ENCODE peak calls at places on chromosomes 1 and 21, in eight cellular contexts. N, E, Q, J, U, K, H and W are unnamed samples. For H3K4me1 and H3K27me3, the result is how much of the 10 kb centered on the place peaks cover.

GRCh38 chr1:202014915-202015676 is 4.7 kb downstream of the ELF3 start:
- DNase-seq in N (no peak), E (no peak), Q (no peak), J (no peak), U (no peak), K (peak), H (no peak), W (no peak)

GRCh38 chr1:239112092-239112491 is 274.3 kb upstream of the CHRM3 start:
- DNase-seq in N (no peak), E (no peak), Q (no peak), J (no peak), U (no peak), K (no peak), H (no peak), W (no peak)

GRCh38 chr21:18722193-18722592 is 318.6 kb upstream of the TMPRSS15 start:
- DNase-seq in N (no peak), E (no peak), Q (no peak), J (no peak), U (no peak), K (no peak), H (no peak), W (no peak)

GRCh38 chr1:198598796-198599321 is 40.0 kb upstream of the PTPRC start:
- DNase-seq in N (no peak), E (no peak), Q (no peak), J (no peak), U (no peak), K (no peak), H (no peak), W (no peak)

GRCh38 chr21:40371329-40371728 is 475.6 kb downstream of the DSCAM start:
- DNase-seq in N (no peak), E (no peak), Q (no peak), J (no peak), U (no peak), K (no peak), H (no peak), W (no peak)

GRCh38 chr1:48917901-48918603 is 141.4 kb upstream of the BEND5 start:
- DNase-seq in N (no peak), E (no peak), Q (no peak), J (no peak), U (no peak), K (no peak), H (no peak), W (peak)

GRCh38 chr1:115317101-115318012 is 20.7 kb downstream of the NGF start:
- DNase-seq in N (peak), E (no peak), Q (no peak), J (no peak), U (no peak), K (peak), H (no peak), W (no peak)

GRCh38 chr1:21725738-21726392 is 56.7 kb upstream of the RAP1GAP start:
- DNase-seq in N (no peak), E (no peak), Q (no peak), J (no peak), U (no peak), K (no peak), H (no peak), W (no peak)

GRCh38 chr1:218224101-218224500 is 61.0 kb upstream of the RRP15 start:
- DNase-seq in N (no peak), E (no peak), Q (no peak), J (no peak), U (no peak), K (no peak), H (no peak), W (no peak)

GRCh38 chr1:58845947-58846346 is 62.1 kb upstream of the JUN start:
- DNase-seq in N (no peak), E (no peak), Q (no peak), J (no peak), U (no peak), K (no peak), H (no peak), W (no peak)

GRCh38 chr1:179137623-179138235 is 55.9 kb downstream of the TOR3A start:
- DNase-seq in N (peak), E (no peak), Q (no peak), J (no peak), U (no peak), K (no peak), H (no peak), W (no peak)

GRCh38 chr1:36247538-36247937 is 23.3 kb downstream of the THRAP3 start:
- DNase-seq in N (no peak), E (no peak), Q (no peak), J (no peak), U (no peak), K (no peak), H (no peak), W (no peak)

GRCh38 chr1:184974086-184974836 is at the start of gene NIBAN1:
- DNase-seq in N (peak), E (peak), Q (peak), J (peak), U (peak), K (peak), H (peak), W (peak)

GRCh38 chr1:165444897-165445370 is at the start of gene RXRG:
- DNase-seq in N (peak), E (no peak), Q (no peak), J (no peak), U (no peak), K (peak), H (peak), W (peak)

GRCh38 chr1:226268421-226269124 is 40.4 kb downstream of the LIN9 start:
- DNase-seq in N (peak), E (no peak), Q (no peak), J (no peak), U (no peak), K (no peak), H (no peak), W (no peak)

GRCh38 chr1:44318097-44319088 is 36.7 kb downstream of the ERI3 start:
- DNase-seq in N (peak), E (peak), Q (peak), J (peak), U (no peak), K (no peak), H (no peak), W (no peak)

GRCh38 chr1:12541274-12542137 is 76.5 kb downstream of the DHRS3 start:
- DNase-seq in N (peak), E (no peak), Q (no peak), J (no peak), U (peak), K (no peak), H (peak), W (peak)

GRCh38 chr1:174074757-174075156 is 52.6 kb upstream of the RC3H1 start:
- DNase-seq in N (peak), E (no peak), Q (no peak), J (no peak), U (no peak), K (no peak), H (no peak), W (no peak)

GRCh38 chr1:226973898-226974543 is 33.9 kb downstream of the COQ8A start:
- DNase-seq in N (peak), E (no peak), Q (no peak), J (no peak), U (peak), K (no peak), H (peak), W (no peak)

GRCh38 chr1:200610846-200611245 is 9.7 kb downstream of the KIF14 start:
- DNase-seq in N (peak), E (no peak), Q (no peak), J (no peak), U (no peak), K (no peak), H (no peak), W (no peak)

GRCh38 chr1:177796561-177796960 is 173.3 kb downstream of the SEC16B start:
- DNase-seq in N (no peak), E (no peak), Q (no peak), J (no peak), U (no peak), K (no peak), H (no peak), W (no peak)

GRCh38 chr1:161864577-161864976 is 98.5 kb downstream of the ATF6 start:
- DNase-seq in N (peak), E (no peak), Q (no peak), J (peak), U (no peak), K (no peak), H (no peak), W (no peak)

GRCh38 chr1:247212012-247212411 is 40.2 kb upstream of the ZNF124 start:
- DNase-seq in N (no peak), E (no peak), Q (no peak), J (no peak), U (no peak), K (no peak), H (no peak), W (no peak)

GRCh38 chr1:33365560-33365997 is 44.7 kb upstream of the A3GALT2 start:
- DNase-seq in N (peak), E (no peak), Q (no peak), J (no peak), U (peak), K (no peak), H (peak), W (no peak)

GRCh38 chr1:1873186-1873585 is 17.7 kb downstream of the GNB1 start:
- DNase-seq in N (no peak), E (no peak), Q (no peak), J (no peak), U (no peak), K (peak), H (peak), W (peak)

DNA sequence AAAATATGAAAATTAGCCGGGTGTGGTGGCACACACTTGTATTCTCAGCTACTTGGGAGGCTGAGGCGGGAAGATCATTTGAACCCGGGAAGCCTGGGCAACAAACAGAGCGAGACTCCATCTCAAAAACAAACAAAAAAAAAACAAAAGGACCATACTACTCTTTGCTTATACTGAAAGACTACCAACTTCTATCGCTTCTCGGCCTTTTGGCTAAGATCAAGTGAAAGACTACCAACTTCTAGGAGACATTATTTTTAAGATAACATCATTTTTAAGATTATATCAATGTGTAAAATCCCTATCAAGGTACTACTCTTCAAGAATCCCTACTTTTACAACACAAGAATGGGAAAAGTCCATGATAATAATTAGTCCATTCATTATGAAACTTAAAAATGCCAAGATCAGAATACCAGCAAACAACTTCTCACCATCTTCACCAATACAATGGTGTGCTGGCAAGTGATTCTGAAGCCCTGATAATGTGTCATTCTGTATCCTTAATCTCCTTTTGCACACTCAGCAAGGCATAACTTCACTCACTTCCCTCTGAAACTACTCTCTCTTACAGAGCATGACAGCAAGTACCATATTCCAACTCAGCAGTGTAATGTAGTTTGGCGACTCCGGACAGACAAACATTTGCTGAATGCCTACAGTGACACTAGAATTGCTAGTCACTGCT is 1.7 kb downstream of the PTP4A2 start:
- DNase-seq in N (peak), E (no peak), Q (no peak), J (no peak), U (no peak), K (no peak), H (no peak), W (no peak)
- H3K4me1 ChIP-seq in N (under half), E (half or more), Q (half or more), J (half or more), U (under half), K (half or more), H (half or more), W (under half)

DNA sequence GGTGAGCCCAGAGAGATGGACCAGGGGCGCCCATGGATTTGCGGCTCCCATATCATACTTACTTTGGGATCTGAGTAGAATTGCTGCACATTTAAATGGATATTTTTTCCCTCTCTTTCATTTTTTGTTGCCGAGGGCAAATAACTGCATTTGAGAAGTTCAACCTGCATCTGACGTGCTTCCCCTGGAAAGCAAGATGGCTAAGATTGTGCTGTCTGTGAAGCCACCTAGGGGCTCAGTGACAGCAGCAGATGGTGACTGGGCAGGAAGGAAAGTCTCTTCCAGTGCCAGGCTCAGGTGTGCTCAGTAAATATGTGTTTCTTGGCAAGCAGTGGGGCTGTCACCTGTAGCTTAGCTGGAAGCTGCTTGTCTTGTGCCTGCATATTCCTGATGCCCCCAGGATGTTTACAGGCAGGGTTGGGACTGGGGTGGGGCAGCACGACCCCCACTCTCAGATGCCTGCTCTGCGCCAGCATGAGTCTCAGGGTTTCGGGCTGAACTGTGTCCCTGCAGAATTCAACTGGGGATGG is 59.8 kb upstream of the ETV3 start:
- DNase-seq in N (no peak), E (no peak), Q (no peak), J (no peak), U (no peak), K (peak), H (no peak), W (no peak)
- H3K27me3 ChIP-seq in N (under half), E (under half), Q (under half), J (under half), U (under half), K (under half), H (half or more), W (under half)

GRCh38 chr1:209653915-209654351 is 1.7 kb upstream of the LAMB3 start:
- DNase-seq in N (no peak), E (no peak), Q (no peak), J (no peak), U (no peak), K (peak), H (no peak), W (no peak)
- H3K4me3 ChIP-seq in N (no peak), E (no peak), Q (no peak), J (no peak), U (no peak), K (no peak), H (no peak), W (no peak)

GRCh38 chr21:33302055-33302454 is 22.7 kb upstream of the IFNAR1 start:
- DNase-seq in N (no peak), E (no peak), Q (no peak), J (no peak), U (no peak), K (no peak), H (no peak), W (no peak)
- H3K4me1 ChIP-seq in N (under half), E (under half), Q (under half), J (under half), U (under half), K (under half), H (under half), W (under half)

GRCh38 chr1:37636435-37636834 is 1.7 kb upstream of the RSPO1 start:
- DNase-seq in N (no peak), E (no peak), Q (no peak), J (no peak), U (no peak), K (no peak), H (no peak), W (no peak)

GRCh38 chr1:37635309-37635902 is 714 bp upstream of the RSPO1 start:
- DNase-seq in N (no peak), E (no peak), Q (no peak), J (no peak), U (no peak), K (no peak), H (no peak), W (no peak)

GRCh38 chr1:37641059-37641458 is 6.4 kb upstream of the RSPO1 start:
- DNase-seq in N (no peak), E (no peak), Q (no peak), J (no peak), U (no peak), K (no peak), H (no peak), W (no peak)
- H3K27me3 ChIP-seq in N (under half), E (under half), Q (under half), J (under half), U (under half), K (half or more), H (half or more), W (under half)

DNA sequence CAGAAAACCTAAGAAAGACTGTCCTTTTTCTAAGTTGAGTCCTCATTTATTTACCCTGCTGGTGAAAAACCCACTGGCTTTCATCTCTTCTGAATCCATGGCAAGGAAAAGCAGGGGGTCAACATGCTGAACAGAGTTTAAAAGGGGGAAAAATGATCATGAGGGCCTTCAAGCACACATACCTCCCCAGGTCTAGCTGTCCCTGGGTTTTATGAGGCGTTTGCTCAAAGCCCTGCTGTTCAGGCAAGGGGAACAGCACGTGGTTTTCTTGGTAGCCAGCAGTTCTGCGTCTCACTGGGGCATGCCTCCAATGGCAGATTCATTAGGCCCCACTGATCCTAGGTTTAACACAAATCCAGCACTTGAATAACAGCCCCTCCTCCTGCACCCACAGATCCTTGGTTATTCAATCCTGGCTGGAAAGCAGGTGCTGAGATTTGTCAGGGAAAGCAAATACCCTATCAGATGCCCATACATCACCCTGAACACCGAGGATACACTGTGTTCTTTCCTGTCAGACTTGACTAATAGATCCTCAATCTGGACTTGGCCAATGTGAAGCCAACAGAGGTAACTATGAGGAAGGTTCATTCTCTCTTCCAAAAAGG is 106.5 kb downstream of the ZC3H11B start:
- DNase-seq in N (no peak), E (no peak), Q (no peak), J (no peak), U (no peak), K (no peak), H (no peak), W (no peak)
- H3K4me3 ChIP-seq in N (no peak), E (no peak), Q (no peak), J (no peak), U (no peak), K (no peak), H (no peak), W (no peak)

GRCh38 chr1:64537942-64538341 is 68.0 kb downstream of the CACHD1 start:
- DNase-seq in N (no peak), E (no peak), Q (no peak), J (no peak), U (no peak), K (no peak), H (no peak), W (no peak)
- H3K4me1 ChIP-seq in N (under half), E (under half), Q (under half), J (under half), U (under half), K (half or more), H (under half), W (under half)

GRCh38 chr1:219885680-219886079 is 42.7 kb downstream of the SLC30A10 start:
- DNase-seq in N (no peak), E (no peak), Q (no peak), J (no peak), U (no peak), K (no peak), H (no peak), W (no peak)
- H3K27me3 ChIP-seq in N (under half), E (under half), Q (under half), J (under half), U (under half), K (under half), H (under half), W (under half)